ENCODE peak calls at places on chromosomes 7 and 10, in six cellular contexts. Z is neuronal stem cell, K is IMR-90, P is H1, B is trophoblast cell, V is mesenchymal stem cell. T is an unnamed sample. For H3K36me3, the result is how much of the 10 kb centered on the place peaks cover.

GRCh38 chr7:81882086-81882485 is 112.2 kb upstream of the HGF start:
- DNase-seq in Z (no peak), K (no peak), P (no peak), B (no peak), V (peak), T (no peak)

GRCh38 chr7:101835136-101835535 is 17.7 kb downstream of the CUX1 start:
- DNase-seq in Z (no peak), K (no peak), P (no peak), B (peak), V (no peak), T (no peak)

GRCh38 chr10:78756604-78757442 is 311.9 kb upstream of the ZMIZ1 start:
- DNase-seq in Z (no peak), K (peak), P (no peak), B (peak), V (peak), T (peak)

GRCh38 chr10:79246209-79246581 is 101.1 kb upstream of the PPIF start:
- DNase-seq in Z (no peak), K (no peak), P (no peak), B (no peak), V (no peak), T (no peak)

GRCh38 chr10:123721441-123722049 is 55.4 kb downstream of the GPR26 start:
- DNase-seq in Z (no peak), K (no peak), P (no peak), B (no peak), V (no peak), T (peak)

GRCh38 chr7:4612939-4613841 is 68.9 kb upstream of the FOXK1 start:
- DNase-seq in Z (no peak), K (peak), P (peak), B (no peak), V (no peak), T (peak)

GRCh38 chr10:15794569-15794968 is 65.7 kb downstream of the MINDY3 start:
- DNase-seq in Z (no peak), K (no peak), P (no peak), B (no peak), V (no peak), T (no peak)

GRCh38 chr7:95867309-95867708 is 95.0 kb downstream of the DYNC1I1 start:
- DNase-seq in Z (no peak), K (no peak), P (no peak), B (peak), V (no peak), T (peak)

GRCh38 chr10:112835933-112836564 is 114.0 kb upstream of the TCF7L2 start:
- DNase-seq in Z (no peak), K (no peak), P (no peak), B (no peak), V (no peak), T (no peak)

GRCh38 chr7:76280408-76280807 is 22.1 kb upstream of the HSPB1 start:
- DNase-seq in Z (no peak), K (no peak), P (no peak), B (no peak), V (no peak), T (peak)

GRCh38 chr10:112950714-112951348 is 784 bp downstream of the TCF7L2 start:
- DNase-seq in Z (no peak), K (peak), P (no peak), B (peak), V (peak), T (peak)

GRCh38 chr10:3775671-3776551 is 9.1 kb downstream of the KLF6 start:
- DNase-seq in Z (no peak), K (peak), P (peak), B (peak), V (peak), T (peak)

GRCh38 chr7:94511763-94512162 is 2.2 kb downstream of the CASD1 start:
- DNase-seq in Z (no peak), K (peak), P (no peak), B (peak), V (no peak), T (no peak)

GRCh38 chr7:6148724-6149360 is 117.7 kb downstream of the ANKRD61 start:
- DNase-seq in Z (no peak), K (no peak), P (no peak), B (no peak), V (no peak), T (no peak)

GRCh38 chr7:101854084-101854865 is 36.8 kb downstream of the CUX1 start:
- DNase-seq in Z (no peak), K (no peak), P (no peak), B (no peak), V (no peak), T (no peak)

GRCh38 chr10:62858364-62858763 is 42.2 kb upstream of the EGR2 start:
- DNase-seq in Z (no peak), K (peak), P (no peak), B (no peak), V (no peak), T (peak)

GRCh38 chr7:8516976-8517375 is 83.6 kb downstream of the NXPH1 start:
- DNase-seq in Z (no peak), K (no peak), P (no peak), B (no peak), V (no peak), T (no peak)

GRCh38 chr10:21049482-21049881 is 152.4 kb upstream of the NEBL start:
- DNase-seq in Z (no peak), K (no peak), P (no peak), B (no peak), V (no peak), T (no peak)

GRCh38 chr7:95630702-95631458 is 34.6 kb upstream of the PDK4 start:
- DNase-seq in Z (no peak), K (no peak), P (no peak), B (peak), V (peak), T (no peak)

GRCh38 chr10:78931333-78932083 is 137.3 kb upstream of the ZMIZ1 start:
- DNase-seq in Z (no peak), K (peak), P (no peak), B (peak), V (peak), T (peak)

GRCh38 chr7:38169862-38170261 is 8.2 kb upstream of the STARD3NL start:
- DNase-seq in Z (no peak), K (peak), P (no peak), B (peak), V (peak), T (peak)

GRCh38 chr10:69819713-69820506 is 18.2 kb downstream of the COL13A1 start:
- DNase-seq in Z (no peak), K (peak), P (no peak), B (no peak), V (peak), T (peak)

GRCh38 chr7:2098056-2098455 is 134.7 kb downstream of the MAD1L1 start:
- DNase-seq in Z (no peak), K (no peak), P (no peak), B (no peak), V (no peak), T (no peak)

GRCh38 chr10:103676058-103676785 is 179.2 kb downstream of the SH3PXD2A start:
- DNase-seq in Z (no peak), K (peak), P (no peak), B (peak), V (no peak), T (peak)

GRCh38 chr7:158559356-158559755 is 28.3 kb downstream of the PTPRN2 start:
- DNase-seq in Z (no peak), K (no peak), P (no peak), B (no peak), V (no peak), T (no peak)

GRCh38 chr7:70634071-70634470 is 497.9 kb upstream of the GALNT17 start:
- DNase-seq in Z (no peak), K (no peak), P (no peak), B (no peak), V (no peak), T (no peak)

GRCh38 chr10:84549368-84549767 is 221.0 kb downstream of the CCSER2 start:
- DNase-seq in Z (no peak), K (no peak), P (no peak), B (no peak), V (no peak), T (no peak)

GRCh38 chr10:116669832-116670644 is 49.3 kb downstream of the PNLIPRP2 start:
- DNase-seq in Z (no peak), K (no peak), P (peak), B (no peak), V (no peak), T (peak)

GRCh38 chr10:16717617-16718395 is 99.4 kb downstream of the RSU1 start:
- DNase-seq in Z (no peak), K (peak), P (no peak), B (no peak), V (peak), T (no peak)

GRCh38 chr10:43215758-43216455 is 51.0 kb downstream of the RASGEF1A start:
- DNase-seq in Z (no peak), K (no peak), P (no peak), B (no peak), V (no peak), T (no peak)

GRCh38 chr10:107653832-107654287 is 489.4 kb upstream of the SORCS1 start:
- DNase-seq in Z (no peak), K (peak), P (no peak), B (peak), V (peak), T (no peak)

GRCh38 chr10:49678827-49679479 is 498 bp upstream of the C10orf53 start:
- DNase-seq in Z (no peak), K (no peak), P (peak), B (no peak), V (no peak), T (no peak)

GRCh38 chr10:7811000-7811399 is 7.3 kb upstream of the TAF3 start:
- DNase-seq in Z (no peak), K (no peak), P (no peak), B (no peak), V (no peak), T (no peak)

GRCh38 chr10:18955041-18955440 is 93.6 kb upstream of the MALRD1 start:
- DNase-seq in Z (no peak), K (peak), P (no peak), B (no peak), V (no peak), T (no peak)

GRCh38 chr10:132236881-132237280 is 50.1 kb downstream of the DPYSL4 start:
- DNase-seq in Z (no peak), K (no peak), P (no peak), B (no peak), V (no peak), T (no peak)

GRCh38 chr10:65861249-65861648 is 1064.6 kb upstream of the LRRTM3 start:
- DNase-seq in Z (no peak), K (no peak), P (no peak), B (peak), V (peak), T (peak)

GRCh38 chr7:44172803-44173424 is 16.3 kb downstream of the GCK start:
- DNase-seq in Z (no peak), K (no peak), P (no peak), B (no peak), V (no peak), T (no peak)

GRCh38 chr10:70106958-70107791 is 25.4 kb downstream of the AIFM2 start:
- DNase-seq in Z (peak), K (no peak), P (peak), B (peak), V (no peak), T (peak)

GRCh38 chr7:18421297-18422004 is 74.1 kb upstream of the HDAC9 start:
- DNase-seq in Z (peak), K (no peak), P (no peak), B (no peak), V (peak), T (no peak)

GRCh38 chr7:31258391-31258790 is 82.1 kb downstream of the NEUROD6 start:
- DNase-seq in Z (no peak), K (no peak), P (no peak), B (no peak), V (no peak), T (no peak)

GRCh38 chr7:20219446-20220292 is 2.5 kb upstream of the MACC1 start:
- DNase-seq in Z (no peak), K (peak), P (no peak), B (peak), V (peak), T (peak)
- H2AK5ac ChIP-seq in Z (no peak), K (peak), P (peak), B (no peak), V (peak), T (peak)

DNA sequence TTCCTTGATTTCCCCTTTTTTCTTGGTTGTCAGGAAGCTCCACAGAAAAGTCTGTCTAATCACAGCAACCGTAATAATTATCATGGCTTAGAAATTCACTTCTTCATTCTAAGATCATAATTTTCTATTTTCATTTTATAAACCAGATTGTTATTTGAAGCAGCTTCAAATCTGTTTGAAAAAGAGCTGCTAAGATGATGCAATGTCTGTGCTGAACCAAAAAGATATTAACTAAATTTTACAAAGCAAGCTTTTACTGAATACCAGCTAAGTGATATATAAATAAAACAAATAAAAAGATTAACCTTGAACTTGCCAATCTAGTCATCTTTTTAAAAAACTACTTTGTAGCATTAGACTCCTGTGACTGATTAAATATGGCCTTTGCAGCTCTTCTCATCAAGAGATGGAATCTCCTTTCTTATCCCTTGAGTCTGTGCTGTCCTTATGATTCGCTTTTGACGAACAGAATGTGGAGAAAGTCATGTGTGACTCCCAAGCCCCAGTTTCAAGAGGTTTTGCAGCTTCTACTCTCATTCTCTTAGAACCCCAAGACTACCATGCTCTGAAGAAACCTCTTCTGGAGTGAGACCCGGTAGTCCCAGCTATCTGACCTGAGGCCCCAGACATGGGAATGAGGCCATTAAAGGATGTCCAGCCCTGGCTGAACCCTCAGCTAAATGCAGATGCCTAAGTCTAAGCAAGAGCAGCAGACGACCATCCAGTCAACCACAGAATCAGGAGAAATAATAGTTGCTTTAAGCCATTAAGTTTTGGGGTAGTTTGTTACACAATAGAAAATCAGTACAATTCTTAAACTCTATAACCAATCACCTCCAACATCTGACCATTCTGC is 14.4 kb downstream of the NAMPT start:
- DNase-seq in Z (no peak), K (no peak), P (no peak), B (no peak), V (no peak), T (no peak)
- H3K36me3 ChIP-seq in Z (under half), K (under half), P (under half), B (under half), V (under half), T (under half)

GRCh38 chr10:96578022-96578421 is 8.8 kb downstream of the TM9SF3 start:
- DNase-seq in Z (no peak), K (no peak), P (no peak), B (no peak), V (no peak), T (no peak)
- H2BK120ac ChIP-seq in Z (no peak), K (no peak), P (no peak), B (no peak), V (no peak), T (no peak)

GRCh38 chr7:92830532-92831110 is 5.8 kb downstream of the CDK6 start:
- DNase-seq in Z (no peak), K (peak), P (no peak), B (peak), V (peak), T (no peak)
- H2AK5ac ChIP-seq in Z (no peak), K (peak), P (no peak), B (no peak), V (peak), T (no peak)

DNA sequence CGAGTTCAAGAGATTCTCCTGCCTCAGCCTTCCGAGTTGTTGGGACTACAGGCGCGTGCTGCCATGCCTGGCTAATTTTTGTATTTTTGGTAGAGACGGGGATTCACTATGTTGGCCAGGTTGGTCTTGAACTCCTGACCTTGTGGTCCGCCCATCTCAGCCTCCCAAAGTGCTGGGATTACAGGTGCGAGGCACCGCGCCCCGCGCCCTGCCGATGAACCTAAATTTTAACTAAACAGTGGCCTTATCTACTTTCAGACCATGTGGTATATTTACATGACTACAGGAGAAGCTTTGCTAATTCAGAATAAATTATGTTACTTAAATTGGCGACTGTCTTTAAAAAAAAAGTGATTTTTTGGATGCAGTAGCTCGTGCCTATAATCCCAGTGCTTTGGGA is 9.2 kb downstream of the SIRT1 start:
- DNase-seq in Z (no peak), K (no peak), P (no peak), B (no peak), V (no peak), T (no peak)
- H3K36me3 ChIP-seq in Z (under half), K (under half), P (under half), B (under half), V (under half), T (under half)

GRCh38 chr7:128708235-128708634 is 30.9 kb upstream of the CALU start:
- DNase-seq in Z (peak), K (no peak), P (no peak), B (no peak), V (no peak), T (peak)
- H2BK120ac ChIP-seq in Z (no peak), K (no peak), P (no peak), B (no peak), V (no peak), T (no peak)

DNA sequence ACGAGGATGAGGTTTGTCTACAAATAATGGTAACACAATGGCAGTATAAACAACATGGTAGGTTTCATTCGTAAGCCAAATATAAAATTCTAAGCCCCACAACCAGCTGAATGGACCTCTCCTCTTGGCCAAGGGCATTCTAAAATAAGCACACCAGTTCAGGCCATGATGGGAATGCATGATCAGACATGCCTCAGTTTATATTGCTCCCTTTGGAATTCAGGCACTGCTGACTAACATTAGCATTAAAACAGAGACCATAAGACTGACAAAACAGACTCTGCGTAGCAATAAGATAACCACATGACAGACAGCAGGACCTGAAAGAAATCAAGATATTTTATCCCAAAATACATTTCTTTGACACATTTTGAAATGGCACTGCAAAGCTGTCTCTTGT is 125.8 kb downstream of the FAM107B start:
- DNase-seq in Z (no peak), K (no peak), P (no peak), B (no peak), V (no peak), T (no peak)
- H2AK5ac ChIP-seq in Z (no peak), K (no peak), P (no peak), B (no peak), V (no peak), T (no peak)

GRCh38 chr7:132791036-132791435 is 214.8 kb upstream of the PLXNA4 start:
- DNase-seq in Z (no peak), K (no peak), P (no peak), B (no peak), V (no peak), T (no peak)
- H3K36me3 ChIP-seq in Z (under half), K (under half), P (under half), B (under half), V (under half), T (under half)

GRCh38 chr7:28477041-28477442 is 64.7 kb downstream of the CREB5 start:
- DNase-seq in Z (no peak), K (no peak), P (no peak), B (peak), V (no peak), T (no peak)

GRCh38 chr7:28472332-28472731 is 60.0 kb downstream of the CREB5 start:
- DNase-seq in Z (no peak), K (no peak), P (no peak), B (peak), V (no peak), T (no peak)

GRCh38 chr7:28470344-28470743 is 58.0 kb downstream of the CREB5 start:
- DNase-seq in Z (no peak), K (no peak), P (no peak), B (no peak), V (no peak), T (no peak)

GRCh38 chr7:28473567-28474266 is 61.4 kb downstream of the CREB5 start:
- DNase-seq in Z (no peak), K (no peak), P (no peak), B (no peak), V (no peak), T (no peak)

DNA sequence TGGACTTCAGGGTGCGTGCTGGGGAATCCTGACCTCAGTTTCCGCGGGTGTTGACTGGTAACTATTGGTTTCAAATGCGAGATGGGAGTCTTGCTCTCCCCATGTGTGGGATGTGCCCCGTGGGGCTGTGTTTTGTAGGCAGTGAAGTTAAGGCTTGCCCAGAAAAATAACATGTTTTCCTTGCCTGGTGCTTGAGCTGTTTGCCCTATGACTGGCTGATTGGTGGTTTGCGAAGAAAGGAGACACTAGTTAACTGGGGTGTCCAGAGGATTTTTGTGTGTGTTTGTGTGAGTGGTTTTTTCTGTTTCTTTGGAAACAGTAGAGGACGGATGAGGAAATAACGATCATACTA is 61.9 kb downstream of the CREB5 start:
- DNase-seq in Z (no peak), K (no peak), P (no peak), B (no peak), V (no peak), T (no peak)
- H2BK120ac ChIP-seq in Z (no peak), K (no peak), P (no peak), B (no peak), V (no peak), T (no peak)